ENCODE peak calls at places on chromosome 12, in ten cellular contexts. V is GM13977, R is right lobe of liver, S is Calu3, Y is cardiac muscle cell, P is AG09319, M is natural killer cell, O is endothelial cell of umbilical vein, A is cardiac fibroblast, C is heart right ventricle. U is an unnamed sample.

GRCh38 chr12:94287245-94287628 is 138.9 kb downstream of the PLXNC1 start:
- DNase-seq in C (no peak), R (no peak), A (no peak), S (no peak), V (no peak), P (no peak), Y (no peak), M (no peak), O (no peak), U (no peak)

GRCh38 chr12:110234197-110235154 is 46.6 kb upstream of the ATP2A2 start:
- DNase-seq in C (no peak), R (no peak), Y (peak; percentile 51), A (peak; percentile 48), P (no peak), M (no peak), S (no peak), V (no peak), O (no peak), U (no peak)

GRCh38 chr12:107912421-107913004 is 138.0 kb downstream of the ASCL4 start:
- DNase-seq in M (peak; percentile 43), Y (peak; percentile 39), P (no peak), A (peak; percentile 8), V (peak; percentile 79), C (no peak), S (peak; percentile 53), O (peak; percentile 30), R (peak; percentile 55), U (peak; percentile 63)

GRCh38 chr12:101050631-101051030 is 159.4 kb downstream of the SLC5A8 start:
- DNase-seq in M (no peak), S (no peak), R (no peak), C (no peak), V (no peak), A (no peak), O (no peak), P (no peak), Y (no peak), U (no peak)

GRCh38 chr12:23719493-23719892 is 230.0 kb downstream of the SOX5 start:
- DNase-seq in V (no peak), O (no peak), P (no peak), C (no peak), S (no peak), A (no peak), M (no peak), Y (no peak), R (no peak), U (no peak)

GRCh38 chr12:49529409-49529808 is 9.4 kb upstream of the KCNH3 start:
- DNase-seq in A (no peak), O (no peak), V (no peak), C (no peak), P (no peak), R (no peak), Y (no peak), M (no peak), S (no peak), U (no peak)

GRCh38 chr12:45388545-45388944 is 172.7 kb downstream of the ANO6 start:
- DNase-seq in P (peak; percentile 30), S (peak; percentile 8), C (peak; percentile 49), A (peak; percentile 70), R (no peak), O (peak; percentile 58), M (no peak), V (no peak), Y (peak; percentile 75), U (peak; percentile 8)

GRCh38 chr12:125193798-125194562 is 128.7 kb downstream of the AACS start:
- DNase-seq in O (no peak), P (no peak), S (peak; percentile 39), R (no peak), C (no peak), V (no peak), M (no peak), A (peak; percentile 55), Y (no peak), U (no peak)

GRCh38 chr12:19783547-19784444 is 344.5 kb downstream of the AEBP2 start:
- DNase-seq in S (no peak), P (no peak), R (no peak), C (no peak), V (no peak), M (no peak), O (no peak), Y (no peak), A (no peak), U (no peak)

GRCh38 chr12:52257074-52257551 is 17.3 kb upstream of the KRT86 start:
- DNase-seq in A (no peak), P (no peak), V (peak; percentile 12), M (no peak), Y (no peak), C (no peak), O (no peak), R (no peak), S (peak; percentile 3), U (no peak)

GRCh38 chr12:121222847-121223246 is 12.9 kb downstream of the P2RX4 start:
- DNase-seq in V (peak; percentile 10), P (no peak), C (no peak), O (no peak), Y (no peak), R (no peak), M (no peak), S (no peak), A (no peak), U (no peak)

GRCh38 chr12:121224591-121224990 is 14.7 kb downstream of the P2RX4 start:
- DNase-seq in R (no peak), A (no peak), M (no peak), Y (no peak), V (no peak), C (no peak), O (no peak), S (no peak), P (no peak), U (no peak)

GRCh38 chr12:121223947-121224285 is 14.0 kb downstream of the P2RX4 start:
- DNase-seq in C (no peak), S (no peak), Y (no peak), M (no peak), V (peak; percentile 6), A (no peak), R (no peak), O (no peak), P (no peak), U (no peak)

GRCh38 chr12:121226399-121226798 is 16.5 kb downstream of the P2RX4 start:
- DNase-seq in C (no peak), V (no peak), P (no peak), Y (no peak), O (no peak), A (no peak), R (no peak), S (no peak), M (no peak), U (no peak)

GRCh38 chr12:121223283-121223946 is 13.5 kb downstream of the P2RX4 start:
- DNase-seq in O (no peak), M (no peak), C (no peak), P (no peak), V (peak; percentile 47), A (peak; percentile 22), S (peak; percentile 40), R (no peak), Y (no peak), U (no peak)
- TF ChIP-seq CTCF in O (no peak), M (no peak), C (no peak), P (no peak), V (peak; percentile 46), A (peak; percentile 42), S (peak; percentile 28), R (peak; percentile 41), Y (no peak), U (no peak)

GRCh38 chr12:119696943-119697342 is 29.0 kb downstream of the PRKAB1 start:
- DNase-seq in C (no peak), V (no peak), Y (no peak), O (no peak), R (no peak), M (no peak), A (no peak), P (no peak), S (no peak), U (no peak)

GRCh38 chr12:119693511-119693910 is 25.6 kb downstream of the PRKAB1 start:
- DNase-seq in C (no peak), V (no peak), M (no peak), A (no peak), Y (no peak), P (no peak), S (no peak), R (no peak), O (no peak), U (no peak)

GRCh38 chr12:119694111-119694510 is 26.2 kb downstream of the PRKAB1 start:
- DNase-seq in R (no peak), C (no peak), A (no peak), O (no peak), M (no peak), P (no peak), Y (no peak), V (no peak), S (no peak), U (no peak)

GRCh38 chr12:119693006-119693405 is 25.1 kb downstream of the PRKAB1 start:
- DNase-seq in S (peak; percentile 41), C (peak; percentile 72), O (peak; percentile 95), R (no peak), P (peak; percentile 95), V (no peak), Y (peak; percentile 98), M (no peak), A (peak; percentile 77), U (no peak)

DNA sequence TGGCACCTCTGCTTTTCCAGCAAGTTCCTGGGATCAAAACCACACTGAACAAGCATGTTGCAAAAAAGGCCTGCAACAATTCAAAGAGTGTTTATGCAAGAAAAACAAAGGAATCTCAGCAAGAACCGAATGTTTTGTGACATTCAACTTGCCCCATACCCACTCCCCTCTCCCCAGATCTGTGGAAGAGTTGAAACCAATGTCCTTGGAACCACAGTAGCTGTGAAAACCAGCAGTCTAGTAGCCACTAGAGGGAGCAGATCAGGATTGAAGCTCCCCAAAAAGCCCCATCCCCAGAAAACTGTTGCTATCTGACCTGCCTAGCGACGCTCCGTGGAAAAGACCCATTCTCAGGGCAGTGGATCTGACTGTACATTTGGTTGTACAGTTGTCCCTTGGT is 27.1 kb downstream of the PRKAB1 start:
- DNase-seq in M (no peak), S (no peak), O (no peak), A (peak; percentile 27), C (no peak), V (no peak), R (no peak), P (no peak), Y (peak; percentile 19), U (no peak)
- TF ChIP-seq CTCF in M (no peak), S (peak; percentile 41), O (peak; percentile 65), A (peak; percentile 56), C (peak; percentile 51), V (peak; percentile 41), R (peak; percentile 44), P (peak; percentile 58), Y (peak; percentile 73), U (peak; percentile 51)

GRCh38 chr12:99680276-99680675 is 32.7 kb downstream of the GARIN6 start:
- DNase-seq in Y (no peak), M (no peak), C (no peak), A (no peak), V (no peak), P (no peak), S (no peak), R (no peak), O (no peak), U (no peak)

GRCh38 chr12:99686142-99686541 is 38.6 kb downstream of the GARIN6 start:
- DNase-seq in Y (no peak), R (no peak), M (no peak), C (no peak), P (no peak), V (no peak), A (no peak), O (no peak), S (no peak), U (no peak)
- TF ChIP-seq CTCF in Y (no peak), R (no peak), M (no peak), C (no peak), P (no peak), V (no peak), A (no peak), O (no peak), S (no peak), U (no peak)

GRCh38 chr12:66684222-66684621 is 5.3 kb upstream of the GRIP1 start:
- DNase-seq in A (no peak), M (no peak), S (no peak), O (no peak), C (no peak), P (no peak), V (no peak), R (no peak), Y (no peak), U (no peak)
- TF ChIP-seq CTCF in A (no peak), M (no peak), S (no peak), O (no peak), C (no peak), P (no peak), V (no peak), R (no peak), Y (no peak), U (no peak)

U was measured in neural crest cell.